ENCODE peak calls at places on chromosomes 16 and 17, in five cellular contexts. K is posterior vena cava, F is cardiac fibroblast, U is naive B cell, B is AG04450. L is an unnamed sample.

GRCh38 chr16:6047325-6047724 is 949.7 kb upstream of the EEF2KMT start:
- DNase-seq in F (no peak), K (no peak), U (no peak), B (no peak), L (no peak)

GRCh38 chr17:63189930-63190329 is 223.9 kb downstream of the TANC2 start:
- DNase-seq in B (no peak), U (no peak), F (peak), K (no peak), L (no peak)

GRCh38 chr16:87819983-87820382 is 49.3 kb downstream of the SLC7A5 start:
- DNase-seq in B (no peak), K (no peak), F (no peak), U (no peak), L (no peak)

GRCh38 chr17:28530250-28530649 is 22.2 kb downstream of the UNC119 start:
- DNase-seq in F (no peak), K (no peak), B (no peak), U (no peak), L (no peak)

GRCh38 chr17:57370583-57370982 is 114.3 kb downstream of the MSI2 start:
- DNase-seq in U (no peak), K (no peak), B (no peak), F (no peak), L (no peak)

GRCh38 chr17:10114931-10115535 is 83.4 kb downstream of the GAS7 start:
- DNase-seq in U (peak), K (peak), F (peak), B (peak), L (no peak)

GRCh38 chr17:54813896-54814295 is 86.8 kb upstream of the TOM1L1 start:
- DNase-seq in B (no peak), U (no peak), F (no peak), K (no peak), L (no peak)

GRCh38 chr17:45867171-45867570 is 22.5 kb downstream of the SPPL2C start:
- DNase-seq in K (no peak), U (no peak), B (no peak), F (no peak), L (no peak)

GRCh38 chr17:42519546-42520444 is 16.2 kb upstream of the NAGLU start:
- DNase-seq in F (peak), B (peak), K (peak), U (no peak), L (no peak)

GRCh38 chr17:44269795-44270320 is 1.9 kb upstream of the SLC4A1 start:
- DNase-seq in B (no peak), K (no peak), F (no peak), U (no peak), L (no peak)

GRCh38 chr17:61418433-61418832 is 18.8 kb downstream of the TBX2 start:
- DNase-seq in U (no peak), F (peak), B (no peak), K (no peak), L (no peak)

GRCh38 chr17:74368341-74369152 is 1.2 kb downstream of the GPR142 start:
- DNase-seq in K (peak), F (peak), B (no peak), U (peak), L (no peak)

GRCh38 chr17:8300629-8301242 is 5.5 kb upstream of the SLC25A35 start:
- DNase-seq in K (no peak), F (peak), U (peak), B (no peak), L (no peak)

GRCh38 chr17:71304498-71305158 is 816.2 kb upstream of the SOX9 start:
- DNase-seq in K (no peak), F (no peak), B (no peak), U (no peak), L (no peak)

GRCh38 chr17:27407916-27408846 is 48.1 kb upstream of the KSR1 start:
- DNase-seq in K (peak), F (peak), U (no peak), B (no peak), L (no peak)